ENCODE peak calls at places on chromosome 7, in eight cellular contexts. W is nephron progenitor cell, M is brain microvascular endothelial cell, C is heart left ventricle, K is cardiac muscle cell, Z is stomach, R is GM23338, H is AG10803. F is an unnamed sample.
A peak's percentile ranks its signal among the peaks of the same experiment; 100 is the strongest.

GRCh38 chr7:15446280-15446679 is 115.5 kb downstream of the AGMO start:
- DNase-seq in H (peak; percentile 40), R (no peak), W (no peak), K (no peak), M (no peak), C (no peak), Z (no peak), F (no peak)

GRCh38 chr7:114279901-114280300 is 134.7 kb upstream of the FOXP2 start:
- DNase-seq in H (no peak), R (no peak), C (no peak), K (no peak), W (no peak), M (no peak), Z (no peak), F (no peak)

GRCh38 chr7:147279951-147280350 is 1163.3 kb downstream of the CNTNAP2 start:
- DNase-seq in Z (no peak), W (no peak), H (no peak), R (no peak), K (no peak), C (no peak), M (no peak), F (no peak)

GRCh38 chr7:111232249-111233084 is 141.5 kb downstream of the LRRN3 start:
- DNase-seq in R (no peak), K (no peak), Z (no peak), H (peak; percentile 61), C (no peak), M (peak; percentile 41), W (no peak), F (no peak)

GRCh38 chr7:22934023-22934422 is 79.9 kb downstream of the HYCC1 start:
- DNase-seq in H (peak; percentile 67), Z (no peak), W (no peak), R (peak; percentile 34), C (no peak), K (no peak), M (no peak), F (no peak)

GRCh38 chr7:780056-780455 is 52.2 kb upstream of the SUN1 start:
- DNase-seq in W (no peak), M (no peak), H (no peak), Z (no peak), C (peak; percentile 56), R (no peak), K (no peak), F (no peak)

GRCh38 chr7:46352335-46352954 is 431.4 kb upstream of the IGFBP3 start:
- DNase-seq in Z (no peak), M (peak; percentile 65), C (peak; percentile 23), R (peak; percentile 84), W (peak; percentile 52), K (peak; percentile 80), H (peak; percentile 77), F (peak; percentile 46)

GRCh38 chr7:6172331-6173295 is 99.8 kb downstream of the CYTH3 start:
- DNase-seq in W (no peak), M (no peak), R (no peak), C (no peak), K (no peak), Z (no peak), H (peak; percentile 9), F (no peak)

GRCh38 chr7:21426286-21426957 is 1.5 kb upstream of the SP4 start:
- DNase-seq in C (peak; percentile 19), H (peak; percentile 16), R (peak; percentile 62), Z (no peak), M (no peak), K (no peak), W (no peak), F (no peak)

GRCh38 chr7:100100420-100101015 is 679 bp downstream of the MCM7 start:
- DNase-seq in R (peak; percentile 96), Z (peak; percentile 95), M (peak; percentile 97), W (peak; percentile 96), C (peak; percentile 95), H (peak; percentile 100), K (peak; percentile 97), F (peak; percentile 92)

GRCh38 chr7:116969371-116969902 is 16.1 kb downstream of the ST7 start:
- DNase-seq in W (no peak), R (peak; percentile 49), Z (no peak), K (no peak), M (no peak), C (no peak), H (no peak), F (no peak)

GRCh38 chr7:618539-619355 is 99.1 kb upstream of the PDGFA start:
- DNase-seq in K (no peak), C (no peak), M (no peak), R (no peak), H (no peak), Z (peak; percentile 71), W (no peak), F (no peak)

GRCh38 chr7:68321776-68322496 is 1276.3 kb upstream of the AUTS2 start:
- DNase-seq in M (no peak), H (peak; percentile 19), R (no peak), C (no peak), W (no peak), K (no peak), Z (no peak), F (no peak)

GRCh38 chr7:68470836-68471235 is 1127.4 kb upstream of the AUTS2 start:
- DNase-seq in K (no peak), W (no peak), R (no peak), M (no peak), Z (no peak), C (no peak), H (no peak), F (peak; percentile 41)

GRCh38 chr7:130380121-130380860 is at the start of gene CPA1:
- DNase-seq in H (no peak), M (no peak), R (no peak), K (peak; percentile 53), C (no peak), Z (no peak), W (peak; percentile 46), F (peak; percentile 96)

GRCh38 chr7:25662881-25663588 is 434.7 kb upstream of the NPVF start:
- DNase-seq in W (no peak), M (no peak), H (no peak), K (no peak), Z (no peak), C (no peak), R (no peak), F (no peak)

GRCh38 chr7:69837387-69838068 is 239.3 kb downstream of the AUTS2 start:
- DNase-seq in M (no peak), Z (no peak), H (peak; percentile 44), K (no peak), W (no peak), C (no peak), R (peak; percentile 60), F (no peak)

GRCh38 chr7:154998481-154998880 is 4.4 kb downstream of the PAXIP1 start:
- DNase-seq in R (no peak), K (no peak), C (no peak), M (no peak), W (no peak), Z (no peak), H (no peak), F (no peak)

GRCh38 chr7:155002411-155003214 is at the start of gene PAXIP1:
- DNase-seq in C (peak; percentile 61), R (peak; percentile 68), Z (peak; percentile 50), W (peak; percentile 75), M (no peak), K (peak; percentile 87), H (peak; percentile 37), F (peak; percentile 62)

GRCh38 chr7:155003215-155003999 is 483 bp upstream of the PAXIP1 start:
- DNase-seq in R (peak; percentile 78), K (peak; percentile 90), W (peak; percentile 82), M (peak; percentile 43), C (peak; percentile 84), H (peak; percentile 81), Z (peak; percentile 83), F (peak; percentile 78)

GRCh38 chr7:155001756-155002410 is 1.0 kb downstream of the PAXIP1 start:
- DNase-seq in K (no peak), R (no peak), W (no peak), Z (no peak), M (no peak), H (peak; percentile 3), C (no peak), F (no peak)

DNA sequence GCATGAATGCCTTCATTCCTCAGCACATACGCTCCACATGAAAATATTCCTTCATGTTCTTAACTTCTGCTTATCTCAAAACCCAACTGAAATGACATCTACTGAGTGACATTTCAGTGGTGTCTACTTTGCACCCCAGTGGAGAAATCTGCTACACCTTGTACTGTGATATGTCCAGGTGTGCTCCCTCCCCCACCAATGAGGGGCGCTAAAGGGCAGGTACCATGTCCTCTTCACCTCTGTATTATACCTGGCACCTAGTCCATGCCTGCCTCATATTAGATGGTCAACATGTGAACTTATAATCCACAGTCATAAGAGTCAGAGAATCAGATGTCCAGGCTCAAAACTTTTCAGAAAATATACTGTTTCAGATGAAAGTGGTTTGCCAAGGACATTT is 2.1 kb downstream of the PAXIP1 start:
- DNase-seq in H (no peak), R (peak; percentile 46), W (no peak), C (no peak), M (no peak), Z (no peak), K (no peak), F (peak; percentile 38)
- TF ChIP-seq CTCF in H (no peak), R (peak; percentile 66), W (no peak), C (no peak), M (no peak), Z (no peak), K (no peak), F (peak; percentile 19)

GRCh38 chr7:76294344-76295024 is 8.0 kb upstream of the HSPB1 start:
- DNase-seq in H (peak; percentile 95), C (peak; percentile 95), Z (peak; percentile 96), M (peak; percentile 96), R (peak; percentile 92), W (peak; percentile 79), K (peak; percentile 86), F (peak; percentile 98)
- TF ChIP-seq CTCF in H (no peak), C (no peak), Z (no peak), M (no peak), R (peak; percentile 27), W (no peak), K (no peak), F (no peak)

DNA sequence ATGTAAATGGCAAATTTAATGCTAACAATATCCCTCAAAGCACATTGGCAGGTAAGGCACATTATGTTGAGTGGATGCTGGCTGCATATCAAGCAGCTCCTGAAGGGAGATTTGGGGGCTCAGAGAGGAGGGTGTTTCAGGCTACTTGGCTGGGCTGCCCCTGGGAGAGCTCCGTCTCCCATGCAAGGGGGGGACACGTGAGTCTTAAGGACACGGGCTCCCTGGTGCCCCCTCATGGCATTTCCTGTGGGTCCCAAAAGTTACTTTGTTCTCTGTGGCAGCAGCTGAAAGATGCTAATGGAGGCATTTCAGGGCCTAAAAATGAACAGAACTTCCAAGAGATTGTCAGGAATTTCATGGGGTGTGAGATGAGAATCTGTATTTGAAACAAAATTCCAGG is 143.3 kb downstream of the HERPUD2 start:
- DNase-seq in K (no peak), R (peak; percentile 41), H (no peak), W (no peak), C (no peak), M (no peak), Z (no peak), F (no peak)
- TF ChIP-seq CTCF in K (no peak), R (peak; percentile 40), H (no peak), W (no peak), C (no peak), M (peak; percentile 14), Z (no peak), F (no peak)

DNA sequence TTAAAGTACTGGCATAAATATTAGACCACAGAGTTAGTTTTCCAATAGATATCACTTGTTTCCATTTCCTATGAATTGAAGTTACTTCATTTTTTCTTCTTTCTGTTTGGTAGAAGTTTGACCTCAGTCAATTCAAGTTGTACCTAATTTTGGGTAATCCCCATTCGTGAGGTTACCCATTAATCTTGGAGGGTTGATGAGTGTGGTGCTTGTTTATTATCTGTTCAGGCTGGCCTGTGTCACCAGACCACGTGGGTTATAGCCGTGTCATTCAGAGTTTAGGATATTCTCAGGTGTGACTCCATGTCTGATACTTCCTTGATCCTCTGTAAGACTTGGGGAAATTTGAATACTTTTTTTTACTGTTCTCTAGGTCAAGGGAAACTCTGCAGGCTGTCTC is 133.9 kb upstream of the TPK1 start:
- DNase-seq in W (no peak), K (no peak), Z (no peak), M (no peak), H (no peak), R (no peak), C (no peak), F (no peak)
- TF ChIP-seq CTCF in W (no peak), K (no peak), Z (no peak), M (no peak), H (no peak), R (no peak), C (no peak), F (no peak)

F was measured in body of pancreas.